ENCODE peak calls at places on chromosomes 4 and X, in ten cellular contexts. One of them, this sample, is unnamed.

GRCh38 chr4:148442830-148443549 is 776 bp upstream of the NR3C2 start:
- DNase-seq in endothelial cell: no peak
- DNase-seq in dorsolateral prefrontal cortex: peak
- DNase-seq in fibroblast of the aortic adventitia: peak
- DNase-seq in CD4-positive, alpha-beta T cell: no peak
- DNase-seq in GM20000: peak
- DNase-seq in fibroblast of mammary gland: no peak
- DNase-seq in psoas muscle: peak
- DNase-seq in pancreas: no peak
- DNase-seq in mammary epithelial cell: no peak
- DNase-seq in this sample: peak

GRCh38 chrX:107537815-107538214 is 88.4 kb downstream of the FRMPD3 start:
- DNase-seq in endothelial cell: peak
- DNase-seq in dorsolateral prefrontal cortex: no peak
- DNase-seq in fibroblast of the aortic adventitia: peak
- DNase-seq in CD4-positive, alpha-beta T cell: no peak
- DNase-seq in GM20000: peak
- DNase-seq in fibroblast of mammary gland: peak
- DNase-seq in psoas muscle: no peak
- DNase-seq in pancreas: no peak
- DNase-seq in mammary epithelial cell: peak
- DNase-seq in this sample: peak

GRCh38 chrX:116181300-116181699 is 10.8 kb downstream of the AGTR2 start:
- DNase-seq in endothelial cell: no peak
- DNase-seq in dorsolateral prefrontal cortex: no peak
- DNase-seq in fibroblast of the aortic adventitia: no peak
- DNase-seq in CD4-positive, alpha-beta T cell: no peak
- DNase-seq in GM20000: no peak
- DNase-seq in fibroblast of mammary gland: no peak
- DNase-seq in psoas muscle: no peak
- DNase-seq in pancreas: no peak
- DNase-seq in mammary epithelial cell: no peak
- DNase-seq in this sample: no peak

GRCh38 chr4:60683953-60684352 is 516.2 kb upstream of the ADGRL3 start:
- DNase-seq in endothelial cell: no peak
- DNase-seq in dorsolateral prefrontal cortex: no peak
- DNase-seq in fibroblast of the aortic adventitia: peak
- DNase-seq in CD4-positive, alpha-beta T cell: no peak
- DNase-seq in GM20000: no peak
- DNase-seq in fibroblast of mammary gland: peak
- DNase-seq in psoas muscle: no peak
- DNase-seq in pancreas: no peak
- DNase-seq in mammary epithelial cell: peak
- DNase-seq in this sample: peak

GRCh38 chrX:153582896-153583295 is 16.0 kb downstream of the CCNQ start:
- DNase-seq in endothelial cell: no peak
- DNase-seq in dorsolateral prefrontal cortex: no peak
- DNase-seq in fibroblast of the aortic adventitia: no peak
- DNase-seq in CD4-positive, alpha-beta T cell: peak
- DNase-seq in GM20000: peak
- DNase-seq in fibroblast of mammary gland: no peak
- DNase-seq in psoas muscle: no peak
- DNase-seq in pancreas: no peak
- DNase-seq in mammary epithelial cell: peak
- DNase-seq in this sample: peak

GRCh38 chrX:100615015-100615414 is 21.6 kb downstream of the TSPAN6 start:
- DNase-seq in endothelial cell: peak
- DNase-seq in dorsolateral prefrontal cortex: no peak
- DNase-seq in fibroblast of the aortic adventitia: peak
- DNase-seq in CD4-positive, alpha-beta T cell: no peak
- DNase-seq in GM20000: peak
- DNase-seq in fibroblast of mammary gland: peak
- DNase-seq in psoas muscle: no peak
- DNase-seq in pancreas: peak
- DNase-seq in mammary epithelial cell: peak
- DNase-seq in this sample: peak

GRCh38 chr4:38765391-38765790 is 17.4 kb downstream of the TLR10 start:
- DNase-seq in endothelial cell: no peak
- DNase-seq in dorsolateral prefrontal cortex: no peak
- DNase-seq in fibroblast of the aortic adventitia: peak
- DNase-seq in CD4-positive, alpha-beta T cell: no peak
- DNase-seq in GM20000: no peak
- DNase-seq in fibroblast of mammary gland: peak
- DNase-seq in psoas muscle: no peak
- DNase-seq in pancreas: no peak
- DNase-seq in mammary epithelial cell: peak
- DNase-seq in this sample: no peak

GRCh38 chr4:26288308-26288982 is 32.4 kb upstream of the RBPJ start:
- DNase-seq in endothelial cell: no peak
- DNase-seq in dorsolateral prefrontal cortex: no peak
- DNase-seq in fibroblast of the aortic adventitia: peak
- DNase-seq in CD4-positive, alpha-beta T cell: no peak
- DNase-seq in GM20000: peak
- DNase-seq in fibroblast of mammary gland: peak
- DNase-seq in psoas muscle: no peak
- DNase-seq in pancreas: no peak
- DNase-seq in mammary epithelial cell: no peak
- DNase-seq in this sample: peak

GRCh38 chr4:152206185-152206584 is 329.7 kb downstream of the FBXW7 start:
- DNase-seq in endothelial cell: no peak
- DNase-seq in dorsolateral prefrontal cortex: no peak
- DNase-seq in fibroblast of the aortic adventitia: peak
- DNase-seq in CD4-positive, alpha-beta T cell: no peak
- DNase-seq in GM20000: no peak
- DNase-seq in fibroblast of mammary gland: no peak
- DNase-seq in psoas muscle: no peak
- DNase-seq in pancreas: no peak
- DNase-seq in mammary epithelial cell: no peak
- DNase-seq in this sample: no peak

GRCh38 chrX:154458116-154458953 is at the start of gene PLXNA3:
- DNase-seq in endothelial cell: peak
- DNase-seq in dorsolateral prefrontal cortex: no peak
- DNase-seq in fibroblast of the aortic adventitia: no peak
- DNase-seq in CD4-positive, alpha-beta T cell: peak
- DNase-seq in GM20000: peak
- DNase-seq in fibroblast of mammary gland: no peak
- DNase-seq in psoas muscle: peak
- DNase-seq in pancreas: peak
- DNase-seq in mammary epithelial cell: no peak
- DNase-seq in this sample: no peak

GRCh38 chr4:85445058-85445639 is 29.8 kb upstream of the ARHGAP24 start:
- DNase-seq in endothelial cell: no peak
- DNase-seq in dorsolateral prefrontal cortex: no peak
- DNase-seq in fibroblast of the aortic adventitia: peak
- DNase-seq in CD4-positive, alpha-beta T cell: no peak
- DNase-seq in GM20000: no peak
- DNase-seq in fibroblast of mammary gland: no peak
- DNase-seq in psoas muscle: no peak
- DNase-seq in pancreas: no peak
- DNase-seq in mammary epithelial cell: no peak
- DNase-seq in this sample: peak

GRCh38 chr4:137587796-137588195 is 55.5 kb upstream of the PCDH18 start:
- DNase-seq in endothelial cell: no peak
- DNase-seq in dorsolateral prefrontal cortex: no peak
- DNase-seq in fibroblast of the aortic adventitia: peak
- DNase-seq in CD4-positive, alpha-beta T cell: no peak
- DNase-seq in GM20000: no peak
- DNase-seq in fibroblast of mammary gland: no peak
- DNase-seq in psoas muscle: no peak
- DNase-seq in pancreas: no peak
- DNase-seq in mammary epithelial cell: no peak
- DNase-seq in this sample: peak

GRCh38 chrX:34810911-34811310 is 131.7 kb upstream of the FAM47B start:
- DNase-seq in endothelial cell: no peak
- DNase-seq in dorsolateral prefrontal cortex: no peak
- DNase-seq in fibroblast of the aortic adventitia: no peak
- DNase-seq in CD4-positive, alpha-beta T cell: no peak
- DNase-seq in GM20000: no peak
- DNase-seq in fibroblast of mammary gland: no peak
- DNase-seq in psoas muscle: no peak
- DNase-seq in pancreas: no peak
- DNase-seq in mammary epithelial cell: no peak
- DNase-seq in this sample: no peak

GRCh38 chr4:68654946-68655721 is 15.3 kb downstream of the UGT2B15 start:
- DNase-seq in endothelial cell: no peak
- DNase-seq in dorsolateral prefrontal cortex: no peak
- DNase-seq in fibroblast of the aortic adventitia: no peak
- DNase-seq in CD4-positive, alpha-beta T cell: no peak
- DNase-seq in GM20000: no peak
- DNase-seq in fibroblast of mammary gland: no peak
- DNase-seq in psoas muscle: no peak
- DNase-seq in pancreas: no peak
- DNase-seq in mammary epithelial cell: peak
- DNase-seq in this sample: no peak

GRCh38 chrX:69556094-69557011 is 52.2 kb downstream of the NALF2 start:
- DNase-seq in endothelial cell: no peak
- DNase-seq in dorsolateral prefrontal cortex: no peak
- DNase-seq in fibroblast of the aortic adventitia: peak
- DNase-seq in CD4-positive, alpha-beta T cell: no peak
- DNase-seq in GM20000: no peak
- DNase-seq in fibroblast of mammary gland: peak
- DNase-seq in psoas muscle: no peak
- DNase-seq in pancreas: peak
- DNase-seq in mammary epithelial cell: peak
- DNase-seq in this sample: peak

GRCh38 chr4:105440890-105441289 is 33.0 kb downstream of the PPA2 start:
- DNase-seq in endothelial cell: no peak
- DNase-seq in dorsolateral prefrontal cortex: no peak
- DNase-seq in fibroblast of the aortic adventitia: peak
- DNase-seq in CD4-positive, alpha-beta T cell: no peak
- DNase-seq in GM20000: no peak
- DNase-seq in fibroblast of mammary gland: peak
- DNase-seq in psoas muscle: no peak
- DNase-seq in pancreas: no peak
- DNase-seq in mammary epithelial cell: no peak
- DNase-seq in this sample: no peak
- TF ChIP-seq CTCF in endothelial cell: no peak
- TF ChIP-seq CTCF in dorsolateral prefrontal cortex: no peak
- TF ChIP-seq CTCF in fibroblast of the aortic adventitia: no peak
- TF ChIP-seq CTCF in CD4-positive, alpha-beta T cell: no peak
- TF ChIP-seq CTCF in GM20000: no peak
- TF ChIP-seq CTCF in fibroblast of mammary gland: no peak
- TF ChIP-seq CTCF in psoas muscle: no peak
- TF ChIP-seq CTCF in pancreas: no peak
- TF ChIP-seq CTCF in mammary epithelial cell: no peak
- TF ChIP-seq CTCF in this sample: no peak

GRCh38 chr4:149923736-149924135 is 108.1 kb upstream of the IQCM start:
- DNase-seq in endothelial cell: no peak
- DNase-seq in dorsolateral prefrontal cortex: no peak
- DNase-seq in fibroblast of the aortic adventitia: no peak
- DNase-seq in CD4-positive, alpha-beta T cell: no peak
- DNase-seq in GM20000: no peak
- DNase-seq in fibroblast of mammary gland: no peak
- DNase-seq in psoas muscle: no peak
- DNase-seq in pancreas: no peak
- DNase-seq in mammary epithelial cell: no peak
- DNase-seq in this sample: no peak
- TF ChIP-seq CTCF in endothelial cell: no peak
- TF ChIP-seq CTCF in dorsolateral prefrontal cortex: no peak
- TF ChIP-seq CTCF in fibroblast of the aortic adventitia: no peak
- TF ChIP-seq CTCF in CD4-positive, alpha-beta T cell: no peak
- TF ChIP-seq CTCF in GM20000: no peak
- TF ChIP-seq CTCF in fibroblast of mammary gland: no peak
- TF ChIP-seq CTCF in psoas muscle: no peak
- TF ChIP-seq CTCF in pancreas: no peak
- TF ChIP-seq CTCF in mammary epithelial cell: no peak
- TF ChIP-seq CTCF in this sample: no peak

GRCh38 chr4:78581626-78582025 is 30.1 kb downstream of the ANXA3 start:
- DNase-seq in endothelial cell: no peak
- DNase-seq in dorsolateral prefrontal cortex: no peak
- DNase-seq in fibroblast of the aortic adventitia: no peak
- DNase-seq in CD4-positive, alpha-beta T cell: no peak
- DNase-seq in GM20000: no peak
- DNase-seq in fibroblast of mammary gland: no peak
- DNase-seq in psoas muscle: no peak
- DNase-seq in pancreas: no peak
- DNase-seq in mammary epithelial cell: no peak
- DNase-seq in this sample: no peak
- TF ChIP-seq CTCF in endothelial cell: no peak
- TF ChIP-seq CTCF in dorsolateral prefrontal cortex: no peak
- TF ChIP-seq CTCF in fibroblast of the aortic adventitia: no peak
- TF ChIP-seq CTCF in CD4-positive, alpha-beta T cell: no peak
- TF ChIP-seq CTCF in GM20000: no peak
- TF ChIP-seq CTCF in fibroblast of mammary gland: no peak
- TF ChIP-seq CTCF in psoas muscle: no peak
- TF ChIP-seq CTCF in pancreas: no peak
- TF ChIP-seq CTCF in mammary epithelial cell: no peak
- TF ChIP-seq CTCF in this sample: no peak

DNA sequence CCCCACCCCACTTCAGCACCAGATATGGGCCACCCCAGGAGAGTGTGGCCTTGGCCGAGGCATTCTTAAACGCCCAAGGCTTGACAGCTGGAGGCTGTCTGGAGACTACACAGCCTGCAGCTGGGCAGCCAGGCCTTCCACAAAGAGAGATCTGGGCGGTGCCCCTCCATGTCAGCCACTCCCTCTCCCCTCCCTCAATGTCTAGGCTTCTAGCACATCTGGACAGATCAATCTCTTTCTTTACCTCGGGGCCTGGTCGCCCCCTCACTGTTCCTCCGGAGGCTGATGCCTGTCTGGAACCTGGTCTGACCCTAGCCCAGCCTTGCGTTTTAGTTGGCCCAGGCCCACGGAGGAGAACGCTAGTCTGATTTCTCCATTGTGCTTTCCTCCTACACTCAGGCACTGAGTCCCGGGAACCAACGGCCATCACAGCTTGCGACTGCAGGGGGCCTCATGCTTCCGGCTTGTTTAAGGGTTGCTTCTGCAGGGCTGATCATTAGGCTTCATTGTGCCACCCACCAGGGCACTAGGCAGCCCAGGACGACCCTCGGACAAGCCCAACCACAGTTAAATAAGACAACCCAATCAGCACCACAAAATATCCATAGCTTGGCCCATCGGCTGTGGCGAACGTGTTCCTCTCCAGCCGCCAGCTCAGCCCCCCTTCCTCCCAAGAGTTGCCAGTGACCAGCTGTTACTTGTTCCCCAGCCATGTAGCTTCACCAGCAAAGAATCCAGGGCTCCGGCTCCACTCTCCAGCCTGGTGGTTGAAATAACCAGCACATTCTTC is 200.6 kb downstream of the BCOR start:
- DNase-seq in endothelial cell: peak
- DNase-seq in dorsolateral prefrontal cortex: no peak
- DNase-seq in fibroblast of the aortic adventitia: peak
- DNase-seq in CD4-positive, alpha-beta T cell: no peak
- DNase-seq in GM20000: no peak
- DNase-seq in fibroblast of mammary gland: peak
- DNase-seq in psoas muscle: peak
- DNase-seq in pancreas: no peak
- DNase-seq in mammary epithelial cell: peak
- DNase-seq in this sample: peak
- TF ChIP-seq CTCF in endothelial cell: no peak
- TF ChIP-seq CTCF in dorsolateral prefrontal cortex: no peak
- TF ChIP-seq CTCF in fibroblast of the aortic adventitia: peak
- TF ChIP-seq CTCF in CD4-positive, alpha-beta T cell: no peak
- TF ChIP-seq CTCF in GM20000: no peak
- TF ChIP-seq CTCF in fibroblast of mammary gland: peak
- TF ChIP-seq CTCF in psoas muscle: no peak
- TF ChIP-seq CTCF in pancreas: no peak
- TF ChIP-seq CTCF in mammary epithelial cell: peak
- TF ChIP-seq CTCF in this sample: no peak